ENCODE peak calls at places on chromosomes 12 and 14, in five cellular contexts. N, T, G, Y and V are unnamed samples.

GRCh38 chr14:21136024-21136423 is 19.8 kb downstream of the OR5AU1 start:
- DNase-seq in N (no peak), T (no peak), G (no peak), Y (no peak), V (no peak)

GRCh38 chr12:42887657-42888056 is 298.1 kb upstream of the PRICKLE1 start:
- DNase-seq in N (no peak), T (no peak), G (no peak), Y (no peak), V (no peak)

GRCh38 chr14:91985008-91985407 is 37.5 kb upstream of the FBLN5 start:
- DNase-seq in N (peak), T (no peak), G (no peak), Y (no peak), V (no peak)

GRCh38 chr14:22692194-22692593 is 48.0 kb upstream of the OR6J1 start:
- DNase-seq in N (no peak), T (no peak), G (no peak), Y (no peak), V (no peak)

GRCh38 chr12:116138781-116139180 is 138.7 kb downstream of the MED13L start:
- DNase-seq in N (no peak), T (no peak), G (no peak), Y (no peak), V (no peak)

GRCh38 chr12:122062832-122063690 is 15.5 kb upstream of the MLXIP start:
- DNase-seq in N (no peak), T (no peak), G (no peak), Y (peak), V (peak)

GRCh38 chr14:49892301-49892635 is 614 bp upstream of the ARF6 start:
- DNase-seq in N (no peak), T (no peak), G (no peak), Y (no peak), V (peak)

GRCh38 chr12:101086490-101086889 is 123.5 kb downstream of the SLC5A8 start:
- DNase-seq in N (no peak), T (no peak), G (no peak), Y (no peak), V (no peak)

GRCh38 chr14:72169521-72169920 is 237.3 kb downstream of the RGS6 start:
- DNase-seq in N (no peak), T (no peak), G (no peak), Y (no peak), V (no peak)

GRCh38 chr14:88321692-88322504 is 1.2 kb downstream of the KCNK10 start:
- DNase-seq in N (no peak), T (no peak), G (no peak), Y (no peak), V (no peak)

GRCh38 chr14:21104448-21105060 is 3.7 kb downstream of the TMEM253 start:
- DNase-seq in N (no peak), T (no peak), G (peak), Y (peak), V (peak)

GRCh38 chr12:54390176-54390667 is 5.7 kb upstream of the ZNF385A start:
- DNase-seq in N (no peak), T (no peak), G (no peak), Y (no peak), V (peak)

GRCh38 chr14:75249251-75249957 is 29.2 kb upstream of the FOS start:
- DNase-seq in N (no peak), T (no peak), G (peak), Y (peak), V (no peak)

GRCh38 chr12:23686095-23686494 is 263.4 kb downstream of the SOX5 start:
- DNase-seq in N (no peak), T (no peak), G (no peak), Y (no peak), V (no peak)

GRCh38 chr14:55351111-55351510 is 60.5 kb downstream of the ATG14 start:
- DNase-seq in N (no peak), T (no peak), G (no peak), Y (no peak), V (no peak)

GRCh38 chr12:109988903-109989302 is 7.3 kb downstream of the GIT2 start:
- DNase-seq in N (no peak), T (no peak), G (no peak), Y (no peak), V (no peak)

GRCh38 chr12:95942532-95943230 is at the start of gene CCDC38:
- DNase-seq in N (peak), T (peak), G (peak), Y (peak), V (peak)

GRCh38 chr12:12897286-12897685 is 5.9 kb downstream of the GPRC5A start:
- DNase-seq in N (no peak), T (no peak), G (no peak), Y (no peak), V (no peak)

GRCh38 chr14:61575751-61576150 is 119.6 kb upstream of the HIF1A start:
- DNase-seq in N (no peak), T (no peak), G (no peak), Y (no peak), V (no peak)

GRCh38 chr12:54036620-54037359 is 3.9 kb downstream of the HOXC5 start:
- DNase-seq in N (no peak), T (no peak), G (peak), Y (no peak), V (no peak)

GRCh38 chr12:3135522-3136461 is 58.6 kb downstream of the TSPAN9 start:
- DNase-seq in N (peak), T (no peak), G (no peak), Y (no peak), V (no peak)

GRCh38 chr14:53848851-53849250 is 107.8 kb downstream of the BMP4 start:
- DNase-seq in N (no peak), T (no peak), G (no peak), Y (no peak), V (no peak)

GRCh38 chr14:76084374-76084773 is 67.3 kb upstream of the GPATCH2L start:
- DNase-seq in N (no peak), T (no peak), G (no peak), Y (no peak), V (no peak)

GRCh38 chr14:86787782-86788181 is 1205.2 kb downstream of the GALC start:
- DNase-seq in N (no peak), T (no peak), G (no peak), Y (no peak), V (no peak)

GRCh38 chr12:97308576-97309198 is 153.9 kb upstream of the RMST start:
- DNase-seq in N (peak), T (no peak), G (no peak), Y (no peak), V (no peak)

GRCh38 chr12:114479831-114480230 is 73.9 kb upstream of the TBX5 start:
- DNase-seq in N (no peak), T (no peak), G (no peak), Y (no peak), V (no peak)

GRCh38 chr12:106814649-106815048 is 40.2 kb downstream of the RIC8B start:
- DNase-seq in N (no peak), T (no peak), G (no peak), Y (no peak), V (no peak)

GRCh38 chr14:60756847-60757246 is 22.3 kb downstream of the MNAT1 start:
- DNase-seq in N (no peak), T (no peak), G (no peak), Y (no peak), V (no peak)